ENCODE peak calls at places on chromosomes 16 and 17, in six cellular contexts. U is CD4-positive, alpha-beta T cell; E is ovary; F is colonic mucosa; D is HepG2; I is GM23248. K is an unnamed sample.

GRCh38 chr16:2982402-2982801 is 2.2 kb upstream of the PKMYT1 start:
- DNase-seq in U (no peak), E (no peak), F (no peak), D (no peak), I (no peak), K (no peak)

GRCh38 chr17:31825961-31826691 is 32.9 kb downstream of the COPRS start:
- DNase-seq in U (no peak), E (no peak), F (no peak), D (no peak), I (peak; percentile 26), K (no peak)

GRCh38 chr17:50688168-50688719 is 19.5 kb downstream of the ANKRD40 start:
- DNase-seq in U (no peak), E (no peak), F (no peak), D (no peak), I (no peak), K (peak; percentile 34)

GRCh38 chr16:75262104-75262799 is 10.8 kb upstream of the BCAR1 start:
- DNase-seq in U (no peak), E (peak; percentile 71), F (peak; percentile 75), D (peak; percentile 89), I (no peak), K (no peak)

GRCh38 chr17:45293413-45294211 is 23.2 kb downstream of the MAP3K14 start:
- DNase-seq in U (no peak), E (peak; percentile 79), F (peak; percentile 79), D (peak; percentile 58), I (peak; percentile 96), K (peak; percentile 87)

GRCh38 chr17:80394629-80395216 is 20.2 kb upstream of the ENDOV start:
- DNase-seq in U (no peak), E (no peak), F (no peak), D (no peak), I (no peak), K (no peak)

GRCh38 chr17:76612977-76613851 is 27.6 kb upstream of the ST6GALNAC2 start:
- DNase-seq in U (no peak), E (no peak), F (no peak), D (peak; percentile 94), I (no peak), K (no peak)

GRCh38 chr16:70437017-70437581 is 1.8 kb downstream of the ST3GAL2 start:
- DNase-seq in U (no peak), E (peak; percentile 68), F (no peak), D (peak; percentile 57), I (peak; percentile 77), K (no peak)

GRCh38 chr16:1771864-1772361 is 570 bp upstream of the NME3 start:
- DNase-seq in U (no peak), E (no peak), F (no peak), D (no peak), I (no peak), K (no peak)

GRCh38 chr16:1769402-1770300 is 1.7 kb downstream of the NME3 start:
- DNase-seq in U (no peak), E (no peak), F (no peak), D (no peak), I (no peak), K (no peak)

GRCh38 chr16:1771072-1771863 is at the start of gene NME3:
- DNase-seq in U (peak; percentile 54), E (peak; percentile 81), F (peak; percentile 85), D (peak; percentile 17), I (peak; percentile 85), K (peak; percentile 88)

GRCh38 chr16:1768767-1769401 is 2.5 kb downstream of the NME3 start:
- DNase-seq in U (no peak), E (no peak), F (no peak), D (no peak), I (no peak), K (no peak)

GRCh38 chr16:1770328-1771071 is 843 bp downstream of the NME3 start:
- DNase-seq in U (peak; percentile 28), E (peak; percentile 83), F (peak; percentile 81), D (no peak), I (peak; percentile 94), K (no peak)
- H3K27ac ChIP-seq in U (peak overlapping the region; percentile 35), E (peak overlapping the region; percentile 39), F (peak overlapping the region; percentile 98), D (no peak overlapping the region), I (peak overlapping the region; percentile 57), K (peak overlapping the region; percentile 94)

DNA sequence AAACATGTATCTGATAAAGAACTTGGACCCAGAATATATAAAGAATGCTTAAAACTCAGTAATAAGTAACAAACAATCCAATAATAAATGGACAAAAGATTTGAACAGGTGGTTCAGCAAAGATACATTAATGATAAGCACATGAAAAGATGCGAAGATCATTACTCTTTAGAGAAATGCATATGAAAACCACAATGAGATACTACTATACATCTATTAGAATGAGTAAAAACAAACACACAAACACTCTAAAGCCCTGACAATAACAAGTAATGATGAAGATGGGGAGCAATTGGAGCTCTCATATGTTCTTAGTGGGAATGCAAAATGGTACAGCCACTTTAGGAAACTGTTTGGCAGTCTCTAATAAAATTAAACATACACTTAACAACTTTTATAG is 29.1 kb downstream of the OSBPL7 start:
- DNase-seq in U (no peak), E (no peak), F (no peak), D (no peak), I (no peak), K (no peak)
- H3K9me3 ChIP-seq in U (no peaks in the 10 kb centered on the region), E (no peaks in the 10 kb centered on the region), F (no peaks in the 10 kb centered on the region), D (no peaks in the 10 kb centered on the region), I (no peaks in the 10 kb centered on the region), K (no peaks in the 10 kb centered on the region)

GRCh38 chr16:78756189-78756661 is 656.8 kb downstream of the WWOX start:
- DNase-seq in U (no peak), E (no peak), F (no peak), D (peak; percentile 69), I (no peak), K (no peak)

GRCh38 chr16:78749745-78750268 is 650.4 kb downstream of the WWOX start:
- DNase-seq in U (no peak), E (no peak), F (no peak), D (no peak), I (no peak), K (no peak)

GRCh38 chr16:78750611-78751010 is 651.2 kb downstream of the WWOX start:
- DNase-seq in U (no peak), E (no peak), F (no peak), D (no peak), I (no peak), K (no peak)

GRCh38 chr16:78748471-78748929 is 649.0 kb downstream of the WWOX start:
- DNase-seq in U (no peak), E (no peak), F (no peak), D (no peak), I (no peak), K (no peak)

DNA sequence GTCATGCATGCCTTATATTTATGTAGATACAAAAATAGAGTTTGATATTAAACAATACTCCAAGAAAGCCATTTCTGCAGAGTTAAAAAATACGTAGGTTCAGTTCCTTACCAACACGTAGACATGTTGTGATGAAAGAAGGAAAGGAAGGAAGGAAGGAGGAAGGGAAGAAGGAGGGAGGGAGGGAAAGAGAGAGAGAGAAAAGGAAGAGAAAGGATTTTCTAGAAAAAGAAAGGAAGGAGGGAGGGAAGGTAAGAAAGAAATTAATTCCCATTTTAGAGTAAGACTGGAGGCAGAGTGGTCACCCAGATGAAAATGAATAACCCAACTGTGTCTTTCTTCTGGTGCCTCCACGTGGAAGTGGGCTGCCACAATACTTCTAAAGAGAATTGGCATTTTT is 652.1 kb downstream of the WWOX start:
- DNase-seq in U (no peak), E (no peak), F (no peak), D (no peak), I (no peak), K (no peak)
- H3K27ac ChIP-seq in U (no peak overlapping the region), E (no peak overlapping the region), F (no peak overlapping the region), D (no peak overlapping the region), I (no peak overlapping the region), K (no peak overlapping the region)

GRCh38 chr16:35744716-35745115 is 2285.3 kb downstream of the TP53TG3F start:
- DNase-seq in U (no peak), E (no peak), F (no peak), D (no peak), I (no peak), K (no peak)

GRCh38 chr16:35744084-35744483 is 2284.7 kb downstream of the TP53TG3F start:
- DNase-seq in U (no peak), E (no peak), F (no peak), D (no peak), I (no peak), K (peak; percentile 37)

GRCh38 chr16:35741546-35741945 is 2282.1 kb downstream of the TP53TG3F start:
- DNase-seq in U (no peak), E (no peak), F (no peak), D (no peak), I (no peak), K (no peak)

GRCh38 chr16:35745191-35745590 is 2285.8 kb downstream of the TP53TG3F start:
- DNase-seq in U (no peak), E (no peak), F (no peak), D (no peak), I (no peak), K (no peak)

GRCh38 chr16:35743101-35743692 is 2283.8 kb downstream of the TP53TG3F start:
- DNase-seq in U (no peak), E (no peak), F (no peak), D (no peak), I (no peak), K (no peak)
- H3K9me3 ChIP-seq in U (peaks cover 51% of the 10 kb centered on the region), E (no peaks in the 10 kb centered on the region), F (no peaks in the 10 kb centered on the region), D (peaks cover 100% of the 10 kb centered on the region), I (no peaks in the 10 kb centered on the region), K (peaks cover 12% of the 10 kb centered on the region)

GRCh38 chr16:48395375-48395774 is 10.2 kb upstream of the SIAH1 start:
- DNase-seq in U (no peak), E (no peak), F (no peak), D (no peak), I (no peak), K (no peak)
- H3K27ac ChIP-seq in U (no peak overlapping the region), E (no peak overlapping the region), F (no peak overlapping the region), D (no peak overlapping the region), I (no peak overlapping the region), K (no peak overlapping the region)

GRCh38 chr17:5179003-5179402 is 12.7 kb downstream of the ZNF594 start:
- DNase-seq in U (no peak), E (no peak), F (no peak), D (no peak), I (no peak), K (no peak)
- H3K9me3 ChIP-seq in U (peaks cover 85% of the 10 kb centered on the region), E (peaks cover 22% of the 10 kb centered on the region), F (peaks cover 25% of the 10 kb centered on the region), D (peaks cover 28% of the 10 kb centered on the region), I (peaks cover 14% of the 10 kb centered on the region), K (peaks cover 61% of the 10 kb centered on the region)